ENCODE peak calls at places on chromosomes 4 and X, in seven cellular contexts. Y is HCT116; F is OCI-LY7; G is CD8-positive, alpha-beta T cell; R is effector memory CD4-positive, alpha-beta T cell; H is vagina; M is hepatocyte. N is an unnamed sample.

GRCh38 chr4:37594095-37594494 is 92.1 kb downstream of the RELL1 start:
- DNase-seq in Y (no peak), F (no peak), G (no peak), R (no peak), H (no peak), M (no peak), N (no peak)

GRCh38 chrX:96985046-96985445 is 101.3 kb downstream of the RPA4 start:
- DNase-seq in Y (no peak), F (no peak), G (no peak), R (no peak), H (no peak), M (no peak), N (no peak)

GRCh38 chr4:156638925-156639605 is 332.5 kb downstream of the PDGFC start:
- DNase-seq in Y (no peak), F (no peak), G (no peak), R (no peak), H (no peak), M (no peak), N (no peak)

GRCh38 chr4:176902710-176903323 is 110.1 kb upstream of the VEGFC start:
- DNase-seq in Y (no peak), F (no peak), G (no peak), R (no peak), H (no peak), M (no peak), N (peak; percentile 63)

GRCh38 chr4:1200425-1201035 is 28.1 kb upstream of the SPON2 start:
- DNase-seq in Y (no peak), F (no peak), G (no peak), R (no peak), H (peak; percentile 93), M (peak; percentile 72), N (no peak)

GRCh38 chrX:11629593-11630211 is 36.0 kb downstream of the ARHGAP6 start:
- DNase-seq in Y (no peak), F (no peak), G (no peak), R (no peak), H (no peak), M (no peak), N (no peak)

GRCh38 chr4:41072021-41072777 is 142.1 kb downstream of the APBB2 start:
- DNase-seq in Y (no peak), F (no peak), G (no peak), R (no peak), H (no peak), M (no peak), N (no peak)

GRCh38 chr4:2390780-2391490 is 27.5 kb downstream of the ZFYVE28 start:
- DNase-seq in Y (no peak), F (peak; percentile 12), G (no peak), R (no peak), H (no peak), M (no peak), N (no peak)

GRCh38 chr4:177116161-177116560 is 193.5 kb upstream of the NEIL3 start:
- DNase-seq in Y (no peak), F (no peak), G (no peak), R (no peak), H (no peak), M (no peak), N (no peak)

GRCh38 chrX:71545364-71545763 is 12.5 kb downstream of the OGT start:
- DNase-seq in Y (no peak), F (no peak), G (no peak), R (no peak), H (no peak), M (no peak), N (no peak)

GRCh38 chrX:45824471-45824870 is 623.8 kb upstream of the DIPK2B start:
- DNase-seq in Y (peak; percentile 89), F (no peak), G (peak; percentile 11), R (peak; percentile 6), H (no peak), M (peak; percentile 57), N (no peak)

GRCh38 chr4:56123051-56123450 is 174.3 kb downstream of the CEP135 start:
- DNase-seq in Y (no peak), F (no peak), G (no peak), R (no peak), H (no peak), M (no peak), N (no peak)

GRCh38 chr4:4867745-4868505 is 8.5 kb downstream of the MSX1 start:
- DNase-seq in Y (no peak), F (no peak), G (no peak), R (no peak), H (no peak), M (peak; percentile 33), N (no peak)

GRCh38 chrX:14398725-14399124 is 130.6 kb upstream of the GLRA2 start:
- DNase-seq in Y (no peak), F (no peak), G (no peak), R (no peak), H (no peak), M (peak; percentile 13), N (no peak)

GRCh38 chr4:35038079-35038805 is 1206.1 kb downstream of the ARAP2 start:
- DNase-seq in Y (no peak), F (no peak), G (no peak), R (no peak), H (no peak), M (no peak), N (no peak)

GRCh38 chr4:107825072-107825789 is 499 bp downstream of the SGMS2 start:
- DNase-seq in Y (no peak), F (no peak), G (no peak), R (no peak), H (no peak), M (peak; percentile 72), N (no peak)

GRCh38 chrX:149036086-149036485 is 469.0 kb downstream of the IDS start:
- DNase-seq in Y (no peak), F (no peak), G (no peak), R (no peak), H (no peak), M (no peak), N (no peak)

GRCh38 chrX:112678831-112679230 is 907 bp downstream of the LHFPL1 start:
- DNase-seq in Y (no peak), F (no peak), G (no peak), R (no peak), H (no peak), M (no peak), N (no peak)

GRCh38 chrX:23118890-23119527 is 119.2 kb downstream of the DDX53 start:
- DNase-seq in Y (no peak), F (no peak), G (no peak), R (no peak), H (no peak), M (no peak), N (no peak)

GRCh38 chrX:78111140-78111931 is 7.3 kb downstream of the PGK1 start:
- DNase-seq in Y (no peak), F (no peak), G (no peak), R (no peak), H (no peak), M (no peak), N (no peak)

GRCh38 chr4:79294064-79294463 is 31.8 kb downstream of the NAA11 start:
- DNase-seq in Y (no peak), F (no peak), G (no peak), R (no peak), H (no peak), M (no peak), N (no peak)

GRCh38 chr4:52611030-52611555 is 48.0 kb downstream of the USP46 start:
- DNase-seq in Y (no peak), F (no peak), G (no peak), R (no peak), H (no peak), M (no peak), N (no peak)

GRCh38 chrX:123320622-123321021 is 136.5 kb downstream of the GRIA3 start:
- DNase-seq in Y (no peak), F (no peak), G (no peak), R (no peak), H (no peak), M (no peak), N (no peak)

DNA sequence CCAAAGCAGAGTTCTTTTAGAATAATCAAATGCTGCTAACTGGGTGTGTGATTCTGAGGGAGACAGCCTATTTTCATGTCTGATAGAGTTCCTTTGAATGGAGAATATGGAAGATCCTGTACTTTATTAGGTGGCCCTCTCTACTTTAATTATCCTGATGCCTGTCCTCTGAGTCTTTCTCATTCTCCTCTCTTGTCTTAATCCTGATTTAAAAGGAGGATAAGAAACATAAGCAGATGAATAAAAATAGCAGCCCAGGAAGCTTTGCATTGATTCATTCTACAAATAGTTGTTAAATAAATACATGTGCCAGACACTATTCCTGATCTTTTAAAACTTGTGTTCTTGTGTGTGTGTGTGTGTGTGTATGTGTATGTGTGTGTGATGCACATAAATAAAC is 387.3 kb downstream of the SPRY1 start:
- DNase-seq in Y (no peak), F (no peak), G (no peak), R (no peak), H (no peak), M (no peak), N (no peak)
- H3K27ac ChIP-seq in Y (no peak overlapping the region), F (no peak overlapping the region), G (no peak overlapping the region), R (no peak overlapping the region), H (no peak overlapping the region), M (no peak overlapping the region), N (no peak overlapping the region)

GRCh38 chr4:158801066-158801465 is 32.2 kb downstream of the FNIP2 start:
- DNase-seq in Y (no peak), F (no peak), G (no peak), R (no peak), H (no peak), M (peak; percentile 37), N (no peak)
- H3K27ac ChIP-seq in Y (no peak overlapping the region), F (no peak overlapping the region), G (no peak overlapping the region), R (no peak overlapping the region), H (no peak overlapping the region), M (no peak overlapping the region), N (no peak overlapping the region)

DNA sequence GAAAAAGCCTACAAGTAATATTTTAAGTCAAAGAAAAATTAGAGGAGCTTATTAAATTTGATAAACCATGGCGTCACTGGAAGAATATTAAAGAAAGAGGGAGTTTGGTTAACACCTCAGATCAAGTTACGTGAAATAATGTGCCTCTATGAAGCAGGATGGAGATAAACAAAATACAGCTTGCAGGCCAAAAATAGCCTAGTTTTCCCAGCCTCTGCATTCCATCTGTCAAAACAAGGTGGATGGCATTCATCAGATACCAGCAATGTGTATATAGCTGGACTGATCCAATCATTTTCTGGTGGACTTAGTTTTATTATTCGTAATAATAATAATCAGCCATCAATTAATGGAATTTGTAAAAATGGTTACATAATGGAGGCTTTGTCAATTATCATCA is 230.7 kb downstream of the NR3C2 start:
- DNase-seq in Y (no peak), F (no peak), G (no peak), R (no peak), H (no peak), M (no peak), N (no peak)
- H3K27ac ChIP-seq in Y (no peak overlapping the region), F (no peak overlapping the region), G (no peak overlapping the region), R (no peak overlapping the region), H (no peak overlapping the region), M (no peak overlapping the region), N (no peak overlapping the region)

DNA sequence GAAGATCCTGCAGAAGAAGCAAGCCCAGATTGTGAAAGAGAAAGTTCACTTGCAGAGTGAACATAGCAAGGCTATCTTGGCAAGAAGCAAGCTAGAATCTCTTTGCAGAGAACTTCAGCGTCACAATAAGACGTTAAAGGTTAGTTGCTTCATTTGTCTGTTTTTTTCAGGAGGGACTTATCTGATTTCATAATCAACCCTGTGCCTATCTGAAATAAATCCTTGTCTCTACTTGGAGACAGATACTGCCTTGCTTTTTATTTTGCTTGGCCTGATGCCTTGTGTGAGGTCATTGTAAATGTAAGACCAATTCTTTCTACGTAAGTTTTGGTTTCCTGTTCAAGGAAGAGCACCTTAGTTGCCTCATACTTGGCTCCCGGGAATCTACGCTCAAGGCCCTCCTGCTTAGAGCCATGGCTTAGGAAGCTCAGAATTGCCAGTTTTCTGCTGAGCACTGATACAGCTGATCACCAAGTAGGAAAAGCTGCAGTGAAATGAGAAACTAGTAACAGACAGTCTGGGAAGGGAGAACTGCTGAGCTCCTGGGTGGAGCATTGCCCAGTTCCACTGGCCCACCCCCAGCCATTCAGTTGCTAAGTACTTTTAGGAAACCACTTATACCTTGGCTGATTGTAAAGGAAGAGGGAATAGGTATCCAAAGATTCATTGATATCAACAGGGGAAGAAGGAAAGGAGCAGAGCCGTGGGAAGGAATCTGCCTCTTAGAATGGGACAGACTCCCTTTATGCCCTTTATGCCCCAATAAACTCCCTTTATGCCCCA is 41.8 kb downstream of the RBBP7 start:
- DNase-seq in Y (no peak), F (no peak), G (no peak), R (no peak), H (no peak), M (peak; percentile 60), N (no peak)
- H3K27ac ChIP-seq in Y (no peak overlapping the region), F (no peak overlapping the region), G (no peak overlapping the region), R (no peak overlapping the region), H (no peak overlapping the region), M (peak overlapping the region; percentile 40), N (no peak overlapping the region)

N was measured in CD4-positive, CD25-positive, alpha-beta regulatory T cell.